ENCODE peak calls at places on chromosomes 7 and 10, in nine cellular contexts. D, K, H, B, T, M, G, X and A are unnamed samples.

GRCh38 chr10:108147346-108147745 is 982.8 kb upstream of the SORCS1 start:
- DNase-seq in D (no peak), K (no peak), H (no peak), B (no peak), T (no peak), M (peak), G (no peak), X (no peak), A (no peak)

GRCh38 chr7:47087866-47088265 is 494.0 kb downstream of the TNS3 start:
- DNase-seq in D (no peak), K (no peak), H (no peak), B (no peak), T (no peak), M (peak), G (peak), X (no peak), A (peak)

GRCh38 chr7:106165328-106165727 is 53.2 kb upstream of the SYPL1 start:
- DNase-seq in D (no peak), K (no peak), H (no peak), B (no peak), T (no peak), M (peak), G (no peak), X (no peak), A (peak)

GRCh38 chr7:142519077-142519789 is 230.0 kb upstream of the PRSS1 start:
- DNase-seq in D (no peak), K (no peak), H (no peak), B (no peak), T (no peak), M (no peak), G (no peak), X (peak), A (no peak)

GRCh38 chr10:17147884-17148494 is 18.4 kb upstream of the CUBN start:
- DNase-seq in D (no peak), K (no peak), H (no peak), B (no peak), T (no peak), M (no peak), G (no peak), X (no peak), A (no peak)

GRCh38 chr10:9668411-9668810 is 1349.3 kb upstream of the CELF2 start:
- DNase-seq in D (no peak), K (no peak), H (no peak), B (no peak), T (no peak), M (peak), G (no peak), X (no peak), A (no peak)

GRCh38 chr10:91616124-91616523 is 16.7 kb downstream of the PPP1R3C start:
- DNase-seq in D (no peak), K (no peak), H (no peak), B (no peak), T (no peak), M (no peak), G (no peak), X (no peak), A (peak)

GRCh38 chr7:86939197-86939814 is 120.1 kb downstream of the ELAPOR2 start:
- DNase-seq in D (peak), K (peak), H (peak), B (no peak), T (peak), M (peak), G (peak), X (peak), A (peak)

GRCh38 chr10:43415544-43415943 is 6.6 kb upstream of the HNRNPF start:
- DNase-seq in D (peak), K (no peak), H (no peak), B (no peak), T (no peak), M (no peak), G (no peak), X (no peak), A (no peak)

GRCh38 chr7:8638076-8638475 is 204.7 kb downstream of the NXPH1 start:
- DNase-seq in D (no peak), K (peak), H (no peak), B (no peak), T (no peak), M (no peak), G (no peak), X (no peak), A (no peak)

GRCh38 chr7:141674702-141675101 is 27.3 kb downstream of the DENND11 start:
- DNase-seq in D (no peak), K (peak), H (no peak), B (no peak), T (peak), M (no peak), G (no peak), X (no peak), A (no peak)

GRCh38 chr7:82325416-82325815 is 118.2 kb downstream of the CACNA2D1 start:
- DNase-seq in D (no peak), K (no peak), H (no peak), B (no peak), T (no peak), M (no peak), G (no peak), X (no peak), A (peak)

GRCh38 chr7:115135769-115136410 is 214.0 kb downstream of the MDFIC start:
- DNase-seq in D (no peak), K (no peak), H (no peak), B (no peak), T (peak), M (peak), G (no peak), X (no peak), A (peak)

GRCh38 chr10:59887006-59887405 is 19.4 kb downstream of the CCDC6 start:
- DNase-seq in D (no peak), K (no peak), H (no peak), B (no peak), T (no peak), M (peak), G (no peak), X (no peak), A (no peak)

GRCh38 chr10:98608417-98608816 is 161.7 kb upstream of the HPS1 start:
- DNase-seq in D (no peak), K (peak), H (no peak), B (no peak), T (peak), M (no peak), G (no peak), X (no peak), A (no peak)

GRCh38 chr10:87751274-87751673 is 66.8 kb downstream of the ATAD1 start:
- DNase-seq in D (no peak), K (no peak), H (no peak), B (no peak), T (no peak), M (no peak), G (no peak), X (no peak), A (no peak)

GRCh38 chr7:104855826-104856225 is 158.2 kb upstream of the KMT2E start:
- DNase-seq in D (no peak), K (no peak), H (no peak), B (no peak), T (no peak), M (peak), G (no peak), X (no peak), A (no peak)

GRCh38 chr10:88660593-88660884 is 3.7 kb upstream of the LIPF start:
- DNase-seq in D (no peak), K (no peak), H (no peak), B (no peak), T (no peak), M (no peak), G (no peak), X (no peak), A (no peak)

GRCh38 chr7:148963583-148964509 is 64.5 kb downstream of the PDIA4 start:
- DNase-seq in D (peak), K (peak), H (no peak), B (peak), T (peak), M (no peak), G (peak), X (no peak), A (peak)

GRCh38 chr10:17140386-17140761 is 10.8 kb upstream of the CUBN start:
- DNase-seq in D (no peak), K (no peak), H (no peak), B (no peak), T (no peak), M (no peak), G (no peak), X (no peak), A (no peak)

GRCh38 chr10:68594405-68594804 is 34.3 kb downstream of the TET1 start:
- DNase-seq in D (peak), K (no peak), H (no peak), B (no peak), T (no peak), M (peak), G (peak), X (no peak), A (peak)

GRCh38 chr7:106190589-106191330 is 78.6 kb upstream of the SYPL1 start:
- DNase-seq in D (no peak), K (no peak), H (no peak), B (no peak), T (no peak), M (no peak), G (no peak), X (no peak), A (no peak)

GRCh38 chr10:70660722-70661121 is 11.6 kb upstream of the ADAMTS14 start:
- DNase-seq in D (no peak), K (no peak), H (no peak), B (peak), T (no peak), M (no peak), G (no peak), X (no peak), A (no peak)

GRCh38 chr7:117810642-117811512 is 62.4 kb downstream of the CTTNBP2 start:
- DNase-seq in D (peak), K (peak), H (no peak), B (no peak), T (peak), M (peak), G (no peak), X (no peak), A (peak)

GRCh38 chr7:117124585-117125220 is 171.4 kb downstream of the ST7 start:
- DNase-seq in D (peak), K (no peak), H (peak), B (peak), T (no peak), M (peak), G (peak), X (no peak), A (peak)

GRCh38 chr10:124725171-124725631 is 19.0 kb downstream of the FAM53B start:
- DNase-seq in D (no peak), K (no peak), H (no peak), B (peak), T (no peak), M (no peak), G (no peak), X (no peak), A (no peak)

GRCh38 chr7:28587211-28587610 is 174.9 kb downstream of the CREB5 start:
- DNase-seq in D (no peak), K (no peak), H (no peak), B (no peak), T (peak), M (peak), G (no peak), X (no peak), A (no peak)

GRCh38 chr7:28301148-28301641 is 111.1 kb upstream of the CREB5 start:
- DNase-seq in D (peak), K (no peak), H (no peak), B (no peak), T (no peak), M (peak), G (no peak), X (no peak), A (peak)

GRCh38 chr7:151380199-151381082 is 29.4 kb downstream of the WDR86 start:
- DNase-seq in D (peak), K (no peak), H (no peak), B (peak), T (no peak), M (no peak), G (no peak), X (no peak), A (no peak)

GRCh38 chr7:151381083-151381332 is 28.8 kb downstream of the WDR86 start:
- DNase-seq in D (no peak), K (no peak), H (no peak), B (peak), T (no peak), M (no peak), G (no peak), X (no peak), A (no peak)

GRCh38 chr7:151381333-151382078 is 28.3 kb downstream of the WDR86 start:
- DNase-seq in D (no peak), K (peak), H (peak), B (peak), T (peak), M (no peak), G (no peak), X (no peak), A (no peak)

GRCh38 chr7:151383638-151384351 is 26.0 kb downstream of the WDR86 start:
- DNase-seq in D (peak), K (peak), H (no peak), B (peak), T (no peak), M (peak), G (no peak), X (no peak), A (no peak)

GRCh38 chr7:151382079-151382885 is 27.6 kb downstream of the WDR86 start:
- DNase-seq in D (no peak), K (peak), H (peak), B (peak), T (no peak), M (no peak), G (no peak), X (no peak), A (no peak)
- H3K4me3 ChIP-seq in D (no peak), K (no peak), H (no peak), B (no peak), T (peak), M (no peak), G (peak), X (no peak), A (no peak)

DNA sequence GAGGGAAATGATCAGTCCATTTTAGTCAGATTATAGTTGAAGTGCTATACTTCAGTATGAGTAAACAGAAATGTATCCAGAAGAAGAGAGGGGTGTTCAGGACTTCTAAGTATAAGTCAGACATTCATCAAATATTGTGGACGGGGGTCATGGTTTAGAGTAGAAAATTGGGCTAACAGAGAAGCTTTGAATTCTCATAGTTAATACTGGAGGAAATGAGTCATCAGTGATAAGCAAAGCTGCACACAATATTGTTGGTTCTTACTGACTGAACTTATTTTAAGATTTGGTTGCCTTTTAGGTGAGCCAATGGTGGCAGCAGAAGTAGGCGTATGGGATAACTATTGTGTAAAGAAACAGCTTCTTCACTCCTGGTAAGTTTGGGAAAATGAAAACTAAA is 1.7 kb upstream of the SUMF2 start:
- DNase-seq in D (peak), K (no peak), H (no peak), B (no peak), T (no peak), M (peak), G (no peak), X (no peak), A (peak)
- H3K4me3 ChIP-seq in D (no peak), K (no peak), H (no peak), B (no peak), T (no peak), M (no peak), G (peak), X (no peak), A (peak)

DNA sequence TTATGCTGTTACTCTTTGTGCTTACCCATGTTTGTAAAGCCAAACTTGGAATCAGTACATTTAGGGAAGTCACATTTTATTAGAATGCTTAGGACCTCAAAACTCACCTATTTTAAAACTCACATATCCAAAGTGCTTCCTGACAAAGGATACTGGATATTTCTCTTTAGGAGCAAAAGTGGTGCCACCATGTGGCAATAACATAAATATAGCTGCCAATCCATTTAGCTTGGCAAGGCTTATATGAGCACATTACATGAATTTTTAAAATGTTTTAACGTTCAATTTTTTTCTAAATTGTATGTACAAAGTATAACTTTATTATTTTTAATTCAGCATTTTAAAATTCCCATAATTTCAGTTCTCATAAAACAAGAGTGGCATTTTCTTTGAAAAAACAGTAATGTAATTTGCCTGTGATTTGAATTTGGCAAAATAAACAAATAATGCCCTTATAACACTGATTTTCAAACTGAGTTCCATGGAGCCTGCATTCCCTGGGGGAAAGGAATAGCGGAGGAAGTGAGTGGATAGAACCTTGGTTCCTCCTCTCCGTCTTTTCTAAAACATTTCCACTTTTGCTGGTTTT is 75.4 kb downstream of the HDAC9 start:
- DNase-seq in D (no peak), K (no peak), H (no peak), B (no peak), T (peak), M (peak), G (peak), X (no peak), A (peak)
- H3K4me3 ChIP-seq in D (no peak), K (no peak), H (no peak), B (no peak), T (no peak), M (no peak), G (no peak), X (no peak), A (no peak)

DNA sequence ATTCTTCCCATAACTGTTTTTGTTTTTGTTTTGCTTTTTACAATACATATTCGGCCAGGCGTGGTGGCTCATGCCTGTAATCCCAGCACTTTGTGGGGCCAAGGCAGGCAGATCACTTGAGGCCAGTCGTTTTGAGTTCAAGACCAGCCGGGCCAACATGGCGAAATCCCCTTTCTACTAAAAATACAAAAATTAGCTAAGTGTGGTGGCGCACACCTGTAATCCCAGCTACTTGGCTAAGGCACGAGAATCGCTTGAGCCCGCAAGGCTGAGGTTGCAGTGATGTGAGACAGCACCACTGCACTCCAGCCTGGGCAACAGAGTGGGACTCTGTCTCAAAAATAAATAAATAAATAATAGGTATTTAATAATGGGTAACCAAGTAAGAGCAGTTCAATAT is 2.3 kb downstream of the TM9SF3 start:
- DNase-seq in D (no peak), K (no peak), H (no peak), B (no peak), T (no peak), M (no peak), G (no peak), X (no peak), A (no peak)
- H3K4me3 ChIP-seq in D (no peak), K (peak), H (peak), B (no peak), T (no peak), M (no peak), G (no peak), X (no peak), A (no peak)

GRCh38 chr10:114404171-114405010 is at the start of gene AFAP1L2:
- DNase-seq in D (peak), K (peak), H (no peak), B (peak), T (peak), M (peak), G (peak), X (no peak), A (no peak)
- H3K4me3 ChIP-seq in D (peak), K (peak), H (no peak), B (peak), T (peak), M (peak), G (peak), X (no peak), A (no peak)

DNA sequence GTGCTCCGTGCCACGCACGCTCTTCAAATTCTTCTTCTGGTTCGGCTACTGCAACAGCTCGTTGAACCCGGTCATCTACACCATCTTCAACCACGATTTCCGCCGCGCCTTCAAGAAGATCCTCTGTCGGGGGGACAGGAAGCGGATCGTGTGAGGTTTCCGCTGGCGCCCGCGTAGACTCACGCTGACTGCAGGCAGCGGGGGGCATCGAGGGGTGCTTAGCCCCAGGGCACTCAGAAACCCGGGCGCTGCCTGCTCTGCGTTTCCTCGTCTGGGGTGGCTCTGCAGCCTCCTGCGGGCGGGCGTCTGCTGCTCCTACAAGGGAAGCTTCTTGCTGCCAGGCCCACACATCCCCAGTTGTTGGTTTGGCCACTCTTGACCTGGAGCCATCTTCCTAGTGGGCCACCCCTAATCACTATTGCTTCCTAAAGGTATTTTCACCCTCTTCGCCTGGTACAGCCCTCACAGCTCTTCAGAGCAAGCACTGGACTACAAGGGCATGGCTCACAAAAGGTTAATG is 2.5 kb downstream of the ADRA2A start:
- DNase-seq in D (no peak), K (peak), H (no peak), B (peak), T (no peak), M (no peak), G (no peak), X (no peak), A (no peak)
- H3K4me3 ChIP-seq in D (peak), K (no peak), H (no peak), B (no peak), T (no peak), M (no peak), G (no peak), X (no peak), A (no peak)

GRCh38 chr7:95433952-95434351 is 876 bp downstream of the PON2 start:
- DNase-seq in D (no peak), K (no peak), H (no peak), B (no peak), T (no peak), M (no peak), G (no peak), X (no peak), A (no peak)
- H3K4me3 ChIP-seq in D (no peak), K (peak), H (no peak), B (no peak), T (peak), M (peak), G (peak), X (no peak), A (peak)

DNA sequence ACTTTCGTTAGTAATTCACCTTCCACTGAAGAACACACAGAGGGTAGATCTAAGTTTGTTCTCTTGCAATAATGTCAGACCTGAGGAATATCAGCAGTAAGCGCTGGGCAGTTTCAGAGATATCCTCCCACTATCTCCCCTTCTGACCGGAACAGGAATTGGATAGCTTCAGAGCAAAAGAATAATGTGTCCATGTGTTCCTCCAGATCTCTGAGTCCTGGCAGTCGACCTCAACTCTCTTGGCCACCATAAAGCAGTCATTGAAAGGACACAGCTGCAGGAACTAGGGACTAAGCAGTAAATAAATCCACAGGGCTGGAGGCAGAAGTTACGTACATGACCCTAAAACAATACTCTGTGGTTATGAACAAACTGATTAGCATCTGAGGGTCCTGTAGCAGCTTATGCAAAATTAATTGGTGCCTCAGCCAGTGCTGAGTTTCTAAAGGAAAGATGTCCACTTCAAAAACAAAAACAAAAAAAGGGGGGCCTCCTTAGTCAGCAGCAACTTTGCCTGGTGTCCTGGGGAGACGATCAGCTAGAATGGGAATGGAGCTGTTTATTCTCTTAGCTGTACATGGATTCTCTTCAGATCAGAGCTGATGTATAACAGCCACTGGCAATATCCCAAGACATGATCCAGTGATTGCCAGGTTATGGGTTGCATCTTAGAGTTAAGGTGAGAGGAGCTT is 6.4 kb upstream of the PRTFDC1 start:
- DNase-seq in D (no peak), K (no peak), H (no peak), B (no peak), T (no peak), M (no peak), G (no peak), X (no peak), A (peak)
- H3K4me3 ChIP-seq in D (no peak), K (no peak), H (no peak), B (no peak), T (no peak), M (no peak), G (no peak), X (no peak), A (peak)